ENCODE peak calls at places on chromosomes 3 and 15, in six cellular contexts. One of them, this sample, is unnamed.

GRCh38 chr3:84601303-84601702 is 357.5 kb upstream of the CADM2 start:
- DNase-seq in pancreas: no peak
- DNase-seq in nephron progenitor cell: no peak
- DNase-seq in mesothelial cell of epicardium: no peak
- DNase-seq in tibial artery: no peak
- DNase-seq in astrocyte: no peak
- DNase-seq in this sample: no peak

GRCh38 chr15:64895285-64896065 is 16.2 kb upstream of the ANKDD1A start:
- DNase-seq in pancreas: no peak
- DNase-seq in nephron progenitor cell: no peak
- DNase-seq in mesothelial cell of epicardium: no peak
- DNase-seq in tibial artery: no peak
- DNase-seq in astrocyte: no peak
- DNase-seq in this sample: peak; percentile 34

GRCh38 chr3:27079427-27080105 is 289.6 kb downstream of the NEK10 start:
- DNase-seq in pancreas: no peak
- DNase-seq in nephron progenitor cell: no peak
- DNase-seq in mesothelial cell of epicardium: no peak
- DNase-seq in tibial artery: no peak
- DNase-seq in astrocyte: peak; percentile 8
- DNase-seq in this sample: no peak

GRCh38 chr3:83934208-83935150 is 1024.3 kb upstream of the CADM2 start:
- DNase-seq in pancreas: no peak
- DNase-seq in nephron progenitor cell: no peak
- DNase-seq in mesothelial cell of epicardium: no peak
- DNase-seq in tibial artery: no peak
- DNase-seq in astrocyte: peak; percentile 58
- DNase-seq in this sample: no peak

GRCh38 chr3:122874116-122874515 is 79.2 kb downstream of the SLC49A4 start:
- DNase-seq in pancreas: no peak
- DNase-seq in nephron progenitor cell: no peak
- DNase-seq in mesothelial cell of epicardium: no peak
- DNase-seq in tibial artery: no peak
- DNase-seq in astrocyte: no peak
- DNase-seq in this sample: no peak

GRCh38 chr15:70201376-70201775 is 103.7 kb upstream of the TLE3 start:
- DNase-seq in pancreas: no peak
- DNase-seq in nephron progenitor cell: no peak
- DNase-seq in mesothelial cell of epicardium: no peak
- DNase-seq in tibial artery: no peak
- DNase-seq in astrocyte: no peak
- DNase-seq in this sample: no peak

GRCh38 chr3:178646205-178646604 is 110.0 kb downstream of the KCNMB2 start:
- DNase-seq in pancreas: no peak
- DNase-seq in nephron progenitor cell: no peak
- DNase-seq in mesothelial cell of epicardium: no peak
- DNase-seq in tibial artery: no peak
- DNase-seq in astrocyte: no peak
- DNase-seq in this sample: no peak

GRCh38 chr3:129555616-129556357 is 12.8 kb downstream of the H1-8 start:
- DNase-seq in pancreas: no peak
- DNase-seq in nephron progenitor cell: no peak
- DNase-seq in mesothelial cell of epicardium: no peak
- DNase-seq in tibial artery: no peak
- DNase-seq in astrocyte: no peak
- DNase-seq in this sample: no peak

GRCh38 chr15:99998661-99999101 is 265.4 kb upstream of the LYSMD4 start:
- DNase-seq in pancreas: no peak
- DNase-seq in nephron progenitor cell: no peak
- DNase-seq in mesothelial cell of epicardium: no peak
- DNase-seq in tibial artery: no peak
- DNase-seq in astrocyte: no peak
- DNase-seq in this sample: no peak

GRCh38 chr3:181278468-181279238 is 289.1 kb upstream of the DNAJC19 start:
- DNase-seq in pancreas: no peak
- DNase-seq in nephron progenitor cell: no peak
- DNase-seq in mesothelial cell of epicardium: no peak
- DNase-seq in tibial artery: no peak
- DNase-seq in astrocyte: no peak
- DNase-seq in this sample: no peak

GRCh38 chr3:48406443-48407431 is 23.1 kb downstream of the PLXNB1 start:
- DNase-seq in pancreas: peak; percentile 18
- DNase-seq in nephron progenitor cell: no peak
- DNase-seq in mesothelial cell of epicardium: no peak
- DNase-seq in tibial artery: peak; percentile 19
- DNase-seq in astrocyte: no peak
- DNase-seq in this sample: peak; percentile 5

GRCh38 chr3:16885588-16885903 is 791 bp downstream of the PLCL2 start:
- DNase-seq in pancreas: no peak
- DNase-seq in nephron progenitor cell: no peak
- DNase-seq in mesothelial cell of epicardium: no peak
- DNase-seq in tibial artery: no peak
- DNase-seq in astrocyte: no peak
- DNase-seq in this sample: no peak

GRCh38 chr3:15514663-15515357 is 6.7 kb downstream of the COLQ start:
- DNase-seq in pancreas: no peak
- DNase-seq in nephron progenitor cell: no peak
- DNase-seq in mesothelial cell of epicardium: no peak
- DNase-seq in tibial artery: no peak
- DNase-seq in astrocyte: no peak
- DNase-seq in this sample: no peak

GRCh38 chr15:39587291-39587909 is 6.5 kb downstream of the THBS1 start:
- DNase-seq in pancreas: no peak
- DNase-seq in nephron progenitor cell: no peak
- DNase-seq in mesothelial cell of epicardium: no peak
- DNase-seq in tibial artery: no peak
- DNase-seq in astrocyte: no peak
- DNase-seq in this sample: no peak

GRCh38 chr3:106628407-106628806 is 748.8 kb upstream of the CCDC54 start:
- DNase-seq in pancreas: no peak
- DNase-seq in nephron progenitor cell: no peak
- DNase-seq in mesothelial cell of epicardium: no peak
- DNase-seq in tibial artery: no peak
- DNase-seq in astrocyte: peak; percentile 41
- DNase-seq in this sample: no peak

GRCh38 chr15:59687831-59688230 is 1.3 kb downstream of the BNIP2 start:
- DNase-seq in pancreas: no peak
- DNase-seq in nephron progenitor cell: no peak
- DNase-seq in mesothelial cell of epicardium: no peak
- DNase-seq in tibial artery: no peak
- DNase-seq in astrocyte: peak; percentile 20
- DNase-seq in this sample: no peak

GRCh38 chr3:112097378-112097777 is 11.2 kb downstream of the C3orf52 start:
- DNase-seq in pancreas: peak; percentile 21
- DNase-seq in nephron progenitor cell: no peak
- DNase-seq in mesothelial cell of epicardium: no peak
- DNase-seq in tibial artery: no peak
- DNase-seq in astrocyte: peak; percentile 99
- DNase-seq in this sample: no peak

GRCh38 chr3:56188201-56188600 is 280.1 kb downstream of the ERC2 start:
- DNase-seq in pancreas: no peak
- DNase-seq in nephron progenitor cell: no peak
- DNase-seq in mesothelial cell of epicardium: no peak
- DNase-seq in tibial artery: no peak
- DNase-seq in astrocyte: no peak
- DNase-seq in this sample: no peak

GRCh38 chr3:128497305-128498126 is 4.5 kb upstream of the GATA2 start:
- DNase-seq in pancreas: peak; percentile 80
- DNase-seq in nephron progenitor cell: peak; percentile 94
- DNase-seq in mesothelial cell of epicardium: peak; percentile 83
- DNase-seq in tibial artery: peak; percentile 27
- DNase-seq in astrocyte: no peak
- DNase-seq in this sample: peak; percentile 62

GRCh38 chr3:13887746-13888300 is 8.0 kb upstream of the WNT7A start:
- DNase-seq in pancreas: no peak
- DNase-seq in nephron progenitor cell: no peak
- DNase-seq in mesothelial cell of epicardium: no peak
- DNase-seq in tibial artery: no peak
- DNase-seq in astrocyte: no peak
- DNase-seq in this sample: no peak

GRCh38 chr3:133444071-133444774 is 44.4 kb downstream of the BFSP2 start:
- DNase-seq in pancreas: no peak
- DNase-seq in nephron progenitor cell: no peak
- DNase-seq in mesothelial cell of epicardium: no peak
- DNase-seq in tibial artery: no peak
- DNase-seq in astrocyte: peak; percentile 36
- DNase-seq in this sample: no peak
- TF ChIP-seq CTCF in pancreas: no peak
- TF ChIP-seq CTCF in nephron progenitor cell: no peak
- TF ChIP-seq CTCF in mesothelial cell of epicardium: no peak
- TF ChIP-seq CTCF in tibial artery: no peak
- TF ChIP-seq CTCF in astrocyte: no peak
- TF ChIP-seq CTCF in this sample: no peak

DNA sequence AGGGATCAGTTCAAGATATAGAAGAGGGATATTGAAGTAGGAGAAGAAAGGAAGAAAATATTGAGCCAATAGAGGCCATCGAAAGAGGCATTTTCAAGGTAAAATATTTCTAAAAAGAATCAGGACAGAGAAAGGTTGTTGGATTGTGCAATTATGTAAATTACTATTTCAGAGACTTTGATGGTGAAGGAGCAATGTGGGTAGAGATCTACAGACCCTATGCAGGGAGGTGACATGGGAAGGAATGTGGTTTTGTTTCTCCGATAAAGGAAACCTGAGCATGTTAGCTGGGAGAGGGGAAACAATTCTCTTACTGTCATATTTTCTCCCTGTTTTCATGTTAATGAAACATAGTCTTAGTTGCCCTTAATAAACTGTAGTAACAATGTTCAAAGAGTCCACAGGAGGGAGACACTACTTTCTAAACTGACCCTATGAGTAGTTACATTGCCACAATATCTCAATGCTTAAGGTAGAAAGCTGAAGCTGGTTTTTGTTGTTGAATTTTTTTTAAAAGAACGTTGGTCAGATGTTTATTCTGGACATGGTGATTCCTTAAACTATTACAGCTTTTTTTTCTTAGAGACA is 133.3 kb downstream of the GRM7 start:
- DNase-seq in pancreas: no peak
- DNase-seq in nephron progenitor cell: no peak
- DNase-seq in mesothelial cell of epicardium: no peak
- DNase-seq in tibial artery: no peak
- DNase-seq in astrocyte: peak; percentile 4
- DNase-seq in this sample: no peak
- TF ChIP-seq CTCF in pancreas: no peak
- TF ChIP-seq CTCF in nephron progenitor cell: peak; percentile 14
- TF ChIP-seq CTCF in mesothelial cell of epicardium: no peak
- TF ChIP-seq CTCF in tibial artery: no peak
- TF ChIP-seq CTCF in astrocyte: no peak
- TF ChIP-seq CTCF in this sample: no peak

GRCh38 chr15:90291679-90292356 is 26.3 kb downstream of the NGRN start:
- DNase-seq in pancreas: peak; percentile 53
- DNase-seq in nephron progenitor cell: no peak
- DNase-seq in mesothelial cell of epicardium: no peak
- DNase-seq in tibial artery: no peak
- DNase-seq in astrocyte: no peak
- DNase-seq in this sample: no peak

GRCh38 chr15:90287096-90287495 is 21.6 kb downstream of the NGRN start:
- DNase-seq in pancreas: no peak
- DNase-seq in nephron progenitor cell: no peak
- DNase-seq in mesothelial cell of epicardium: no peak
- DNase-seq in tibial artery: no peak
- DNase-seq in astrocyte: no peak
- DNase-seq in this sample: no peak

GRCh38 chr15:90286678-90287077 is 21.2 kb downstream of the NGRN start:
- DNase-seq in pancreas: no peak
- DNase-seq in nephron progenitor cell: no peak
- DNase-seq in mesothelial cell of epicardium: no peak
- DNase-seq in tibial artery: no peak
- DNase-seq in astrocyte: no peak
- DNase-seq in this sample: no peak
- TF ChIP-seq CTCF in pancreas: no peak
- TF ChIP-seq CTCF in nephron progenitor cell: peak; percentile 22
- TF ChIP-seq CTCF in mesothelial cell of epicardium: no peak
- TF ChIP-seq CTCF in tibial artery: no peak
- TF ChIP-seq CTCF in astrocyte: peak; percentile 46
- TF ChIP-seq CTCF in this sample: no peak

GRCh38 chr3:3991598-3991997 is 192.4 kb downstream of the LRRN1 start:
- DNase-seq in pancreas: no peak
- DNase-seq in nephron progenitor cell: no peak
- DNase-seq in mesothelial cell of epicardium: no peak
- DNase-seq in tibial artery: no peak
- DNase-seq in astrocyte: no peak
- DNase-seq in this sample: no peak

GRCh38 chr3:3998140-3998977 is 199.1 kb downstream of the LRRN1 start:
- DNase-seq in pancreas: no peak
- DNase-seq in nephron progenitor cell: peak; percentile 5
- DNase-seq in mesothelial cell of epicardium: no peak
- DNase-seq in tibial artery: no peak
- DNase-seq in astrocyte: peak; percentile 38
- DNase-seq in this sample: no peak

DNA sequence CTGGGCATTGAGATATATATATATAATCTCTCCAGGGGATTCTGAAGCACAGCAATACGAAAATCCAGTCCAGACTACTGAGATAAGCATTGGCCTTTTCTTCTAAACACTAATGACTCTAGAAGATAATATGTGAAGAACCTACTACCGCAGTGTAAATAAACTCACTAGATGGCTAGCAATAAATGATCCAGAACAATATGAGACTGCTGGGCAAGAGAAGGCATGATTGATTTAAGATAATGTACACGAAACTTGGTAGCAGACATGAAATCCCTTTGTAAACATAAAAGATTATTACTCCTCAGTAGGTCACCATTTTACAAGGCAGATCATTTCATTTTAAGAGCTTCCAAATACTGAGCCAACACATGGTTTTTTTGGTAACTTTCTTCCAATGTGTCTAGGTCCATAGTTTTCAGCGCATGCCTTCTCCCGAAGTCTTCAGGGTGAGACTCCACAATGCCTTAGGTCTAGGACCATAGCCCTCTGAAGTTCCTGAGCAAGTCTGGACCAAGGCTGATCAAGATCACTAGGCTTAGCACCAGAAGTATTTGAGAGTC is 193.2 kb downstream of the LRRN1 start:
- DNase-seq in pancreas: no peak
- DNase-seq in nephron progenitor cell: no peak
- DNase-seq in mesothelial cell of epicardium: no peak
- DNase-seq in tibial artery: no peak
- DNase-seq in astrocyte: no peak
- DNase-seq in this sample: no peak
- TF ChIP-seq CTCF in pancreas: no peak
- TF ChIP-seq CTCF in nephron progenitor cell: no peak
- TF ChIP-seq CTCF in mesothelial cell of epicardium: no peak
- TF ChIP-seq CTCF in tibial artery: no peak
- TF ChIP-seq CTCF in astrocyte: no peak
- TF ChIP-seq CTCF in this sample: no peak

GRCh38 chr3:186930639-186931486 is 537 bp downstream of the ST6GAL1 start:
- DNase-seq in pancreas: peak; percentile 40
- DNase-seq in nephron progenitor cell: peak; percentile 73
- DNase-seq in mesothelial cell of epicardium: no peak
- DNase-seq in tibial artery: peak; percentile 69
- DNase-seq in astrocyte: peak; percentile 41
- DNase-seq in this sample: peak; percentile 65
- TF ChIP-seq CTCF in pancreas: no peak
- TF ChIP-seq CTCF in nephron progenitor cell: no peak
- TF ChIP-seq CTCF in mesothelial cell of epicardium: no peak
- TF ChIP-seq CTCF in tibial artery: no peak
- TF ChIP-seq CTCF in astrocyte: no peak
- TF ChIP-seq CTCF in this sample: no peak